ENCODE peak calls at places on chromosome 4, in four cellular contexts. K is HCT116, L is K562, Y is HepG2. P is an unnamed sample.

GRCh38 chr4:106333186-106333585 is 16.8 kb downstream of the AIMP1 start:
- DNase-seq in K (no peak), L (no peak), Y (peak; percentile 46), P (no peak)

GRCh38 chr4:173411106-173411703 is 12.3 kb upstream of the SCRG1 start:
- DNase-seq in K (no peak), L (no peak), Y (no peak), P (no peak)

GRCh38 chr4:88796545-88796944 is 98.9 kb upstream of the NAP1L5 start:
- DNase-seq in K (no peak), L (no peak), Y (no peak), P (no peak)

GRCh38 chr4:71765837-71766236 is 18.0 kb downstream of the GC start:
- DNase-seq in K (no peak), L (no peak), Y (no peak), P (no peak)

GRCh38 chr4:48483777-48484493 is 792 bp downstream of the SLC10A4 start:
- DNase-seq in K (no peak), L (peak; percentile 32), Y (no peak), P (no peak)

GRCh38 chr4:35639929-35640328 is 604.4 kb downstream of the ARAP2 start:
- DNase-seq in K (no peak), L (no peak), Y (no peak), P (no peak)

GRCh38 chr4:186809070-186809469 is 85.4 kb upstream of the FAT1 start:
- DNase-seq in K (no peak), L (no peak), Y (no peak), P (no peak)

GRCh38 chr4:129254526-129254925 is 158.6 kb downstream of the C4orf33 start:
- DNase-seq in K (no peak), L (no peak), Y (no peak), P (no peak)

GRCh38 chr4:122539861-122540465 is 80.9 kb downstream of the IL21 start:
- DNase-seq in K (no peak), L (no peak), Y (no peak), P (no peak)

GRCh38 chr4:9927317-9928007 is 93.8 kb downstream of the SLC2A9 start:
- DNase-seq in K (no peak), L (peak; percentile 16), Y (no peak), P (no peak)

GRCh38 chr4:187664011-187664410 is 331.6 kb upstream of the ZFP42 start:
- DNase-seq in K (no peak), L (no peak), Y (no peak), P (no peak)

GRCh38 chr4:15547392-15547791 is 77.7 kb downstream of the CC2D2A start:
- DNase-seq in K (no peak), L (no peak), Y (no peak), P (no peak)

GRCh38 chr4:186623546-186623945 is 68.2 kb upstream of the MTNR1A start:
- DNase-seq in K (no peak), L (no peak), Y (no peak), P (no peak)

GRCh38 chr4:7367894-7368293 is 66.8 kb downstream of the PSAPL1 start:
- DNase-seq in K (no peak), L (no peak), Y (no peak), P (no peak)

GRCh38 chr4:145781306-145781705 is 101.4 kb downstream of the C4orf51 start:
- DNase-seq in K (no peak), L (no peak), Y (no peak), P (no peak)

GRCh38 chr4:15720846-15721245 is 18.0 kb downstream of the BST1 start:
- DNase-seq in K (no peak), L (no peak), Y (no peak), P (no peak)

GRCh38 chr4:60934896-60935295 is 265.2 kb upstream of the ADGRL3 start:
- DNase-seq in K (no peak), L (no peak), Y (no peak), P (no peak)

GRCh38 chr4:17544205-17544604 is 29.2 kb downstream of the CLRN2 start:
- DNase-seq in K (no peak), L (no peak), Y (peak; percentile 98), P (peak; percentile 5)

GRCh38 chr4:15197005-15197404 is 194.7 kb downstream of the CPEB2 start:
- DNase-seq in K (no peak), L (no peak), Y (peak; percentile 23), P (no peak)

GRCh38 chr4:27514711-27515110 is 654.1 kb downstream of the STIM2 start:
- DNase-seq in K (no peak), L (no peak), Y (no peak), P (no peak)

GRCh38 chr4:38670939-38671593 is 7.1 kb downstream of the KLF3 start:
- DNase-seq in K (no peak), L (no peak), Y (no peak), P (no peak)

GRCh38 chr4:139469216-139469615 is 15.3 kb downstream of the RAB33B start:
- DNase-seq in K (no peak), L (no peak), Y (no peak), P (no peak)

GRCh38 chr4:98625399-98625798 is 33.0 kb downstream of the TSPAN5 start:
- DNase-seq in K (no peak), L (no peak), Y (no peak), P (no peak)

GRCh38 chr4:150909116-150909515 is 106.0 kb downstream of the LRBA start:
- DNase-seq in K (no peak), L (no peak), Y (no peak), P (no peak)

GRCh38 chr4:48017108-48017527 is 546 bp downstream of the NIPAL1 start:
- DNase-seq in K (peak; percentile 51), L (peak; percentile 57), Y (no peak), P (no peak)

GRCh38 chr4:15913631-15913970 is 24.9 kb downstream of the FGFBP1 start:
- DNase-seq in K (peak; percentile 49), L (no peak), Y (no peak), P (peak; percentile 64)

GRCh38 chr4:39732728-39733127 is 34.8 kb downstream of the UBE2K start:
- DNase-seq in K (no peak), L (no peak), Y (no peak), P (no peak)

GRCh38 chr4:57098415-57098814 is 11.8 kb downstream of the IGFBP7 start:
- DNase-seq in K (no peak), L (no peak), Y (no peak), P (no peak)

GRCh38 chr4:57435300-57435699 is 325.1 kb upstream of the IGFBP7 start:
- DNase-seq in K (no peak), L (no peak), Y (no peak), P (no peak)

GRCh38 chr4:61520176-61520575 is 320.1 kb downstream of the ADGRL3 start:
- DNase-seq in K (no peak), L (no peak), Y (no peak), P (no peak)

GRCh38 chr4:151950993-151951726 is 190.4 kb upstream of the GATB start:
- DNase-seq in K (no peak), L (no peak), Y (no peak), P (no peak)
- TF ChIP-seq TCF7L2 in K (no peak), L (no peak), Y (no peak), P (no peak)

GRCh38 chr4:83535520-83535944 is 376 bp upstream of the GPAT3 start:
- DNase-seq in K (peak; percentile 66), L (no peak), Y (peak; percentile 12), P (no peak)

GRCh38 chr4:83536649-83537352 is 893 bp downstream of the GPAT3 start:
- DNase-seq in K (no peak), L (no peak), Y (no peak), P (no peak)

GRCh38 chr4:83535945-83536648 is at the start of gene GPAT3:
- DNase-seq in K (peak; percentile 75), L (peak; percentile 73), Y (peak; percentile 64), P (peak; percentile 54)
- TF ChIP-seq REST in K (no peak), L (no peak), Y (no peak), P (no peak)

GRCh38 chr4:87130985-87131753 is 89.2 kb downstream of the KLHL8 start:
- DNase-seq in K (no peak), L (no peak), Y (no peak), P (no peak)

GRCh38 chr4:87128006-87128705 is 92.3 kb downstream of the KLHL8 start:
- DNase-seq in K (no peak), L (no peak), Y (no peak), P (no peak)

GRCh38 chr4:87130482-87130881 is 89.9 kb downstream of the KLHL8 start:
- DNase-seq in K (no peak), L (no peak), Y (no peak), P (no peak)

GRCh38 chr4:87132035-87132434 is 88.4 kb downstream of the KLHL8 start:
- DNase-seq in K (no peak), L (no peak), Y (no peak), P (no peak)

GRCh38 chr4:87129681-87130080 is 90.7 kb downstream of the KLHL8 start:
- DNase-seq in K (no peak), L (no peak), Y (no peak), P (no peak)
- H3K36me3 ChIP-seq in K (no peaks in the 10 kb centered on the region), L (peaks cover 96% of the 10 kb centered on the region), Y (peaks cover 83% of the 10 kb centered on the region), P (no peaks in the 10 kb centered on the region)

GRCh38 chr4:182142146-182143085 is 100.8 kb upstream of the TENM3 start:
- DNase-seq in K (no peak), L (no peak), Y (no peak), P (no peak)
- TF ChIP-seq TCF7L2 in K (no peak), L (no peak), Y (no peak), P (no peak)

DNA sequence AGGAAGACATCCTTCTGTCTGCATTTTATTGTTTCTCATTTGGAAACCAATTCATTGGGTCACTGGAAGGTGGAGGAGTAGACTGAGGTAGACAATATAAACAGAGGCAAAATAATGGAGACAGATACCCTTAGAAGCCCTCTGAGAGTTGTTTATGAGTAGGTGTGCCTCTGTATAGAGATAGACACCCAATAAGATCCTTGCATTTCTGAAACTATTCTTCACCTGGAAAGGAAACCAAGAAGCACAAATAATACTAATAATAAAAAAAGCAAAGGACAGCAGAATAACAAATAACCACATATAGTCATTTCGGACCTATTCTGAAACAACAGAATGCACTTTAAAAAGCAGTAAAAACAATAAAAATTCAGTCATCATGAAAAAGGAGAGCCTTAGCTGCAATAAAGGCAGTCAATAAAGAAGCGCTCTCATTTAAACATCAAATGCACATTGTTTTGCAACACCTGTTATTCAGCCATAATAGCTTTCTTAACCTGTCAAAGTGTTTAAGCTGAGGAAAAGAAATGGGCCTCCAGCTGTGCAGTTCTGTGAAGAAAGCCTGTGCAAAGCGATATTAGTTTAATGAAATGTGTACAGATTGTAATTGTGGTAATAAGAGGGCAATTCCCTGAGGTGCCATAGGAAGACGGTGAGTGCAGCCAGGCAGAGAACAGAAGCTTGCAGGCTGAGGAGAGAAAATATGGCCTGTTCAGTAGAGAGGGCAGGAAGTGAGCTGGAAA is 904.1 kb downstream of the STPG2 start:
- DNase-seq in K (no peak), L (no peak), Y (no peak), P (no peak)
- TF ChIP-seq REST in K (no peak), L (no peak), Y (no peak), P (no peak)

DNA sequence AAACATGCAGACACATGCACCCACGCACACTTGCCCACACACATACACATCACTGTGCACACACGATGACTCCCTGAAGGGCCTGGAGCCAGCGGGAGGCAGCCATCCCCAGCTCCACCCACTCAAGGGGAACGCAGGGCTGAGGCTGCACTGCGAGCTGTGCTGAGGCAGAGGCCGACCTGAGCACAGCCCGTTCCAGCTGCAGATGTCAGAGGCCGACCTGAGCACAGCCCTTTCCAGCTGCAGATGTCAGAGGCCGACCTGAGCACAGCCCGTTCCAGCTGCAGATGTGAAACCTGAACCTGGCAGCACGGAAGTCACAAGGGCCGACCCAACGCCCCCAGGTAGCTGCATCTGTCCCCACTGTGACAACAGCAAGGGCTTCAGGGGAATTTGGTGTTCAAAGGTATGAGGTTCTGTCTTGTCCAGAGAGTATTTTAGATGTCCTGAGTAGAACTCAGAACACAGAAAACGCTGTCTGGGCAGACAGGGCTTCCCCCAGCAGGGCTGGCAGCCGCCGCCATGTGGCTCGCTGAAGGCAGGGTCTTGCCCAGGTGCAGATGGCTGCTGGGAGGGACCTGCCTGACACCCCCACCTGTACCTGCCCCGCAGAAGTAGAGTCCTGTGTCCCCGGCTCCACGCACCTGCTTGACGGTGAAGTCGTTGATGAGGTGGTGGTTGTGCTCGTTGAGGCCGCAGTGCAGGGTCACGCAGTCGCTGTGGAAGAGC is 33.4 kb downstream of the CTBP1 start:
- DNase-seq in K (no peak), L (no peak), Y (no peak), P (no peak)
- H3K36me3 ChIP-seq in K (peaks cover 23% of the 10 kb centered on the region), L (peaks cover 74% of the 10 kb centered on the region), Y (peaks cover 47% of the 10 kb centered on the region), P (no peaks in the 10 kb centered on the region)

P was measured in Panc1.